ENCODE peak calls at places on chromosome 16, in four cellular contexts. B is K562, O is A549, F is HepG2. U is an unnamed sample.

GRCh38 chr16:49608095-49608494 is 234.5 kb downstream of the C16orf78 start:
- DNase-seq in B (no peak), O (no peak), F (no peak), U (peak; percentile 45)

GRCh38 chr16:51359141-51359960 is 208.3 kb upstream of the SALL1 start:
- DNase-seq in B (no peak), O (no peak), F (no peak), U (peak; percentile 59)

GRCh38 chr16:898761-899677 is 71.8 kb downstream of the LMF1 start:
- DNase-seq in B (no peak), O (no peak), F (no peak), U (no peak)

GRCh38 chr16:9845661-9846361 is 336.4 kb downstream of the GRIN2A start:
- DNase-seq in B (no peak), O (peak; percentile 9), F (no peak), U (no peak)

GRCh38 chr16:89924298-89924924 is 1.3 kb downstream of the TUBB3 start:
- DNase-seq in B (peak; percentile 49), O (peak; percentile 58), F (peak; percentile 55), U (peak; percentile 84)

GRCh38 chr16:548586-548985 is 11.6 kb upstream of the PRR35 start:
- DNase-seq in B (no peak), O (no peak), F (no peak), U (no peak)

GRCh38 chr16:55001931-55002330 is 71.3 kb downstream of the IRX5 start:
- DNase-seq in B (no peak), O (no peak), F (no peak), U (no peak)

GRCh38 chr16:80046848-80047247 is 446.3 kb upstream of the MAF start:
- DNase-seq in B (no peak), O (no peak), F (no peak), U (no peak)

GRCh38 chr16:77499373-77500285 is 64.8 kb upstream of the ADAMTS18 start:
- DNase-seq in B (no peak), O (peak; percentile 36), F (no peak), U (no peak)

GRCh38 chr16:11175850-11176341 is 80.1 kb downstream of the SOCS1 start:
- DNase-seq in B (no peak), O (no peak), F (no peak), U (no peak)

GRCh38 chr16:73457851-73458250 is 409.9 kb upstream of the ZFHX3 start:
- DNase-seq in B (no peak), O (no peak), F (no peak), U (no peak)

GRCh38 chr16:75591001-75591852 is 25.0 kb downstream of the GABARAPL2 start:
- DNase-seq in B (no peak), O (no peak), F (no peak), U (no peak)

GRCh38 chr16:55668337-55669281 is 12.8 kb downstream of the SLC6A2 start:
- DNase-seq in B (no peak), O (peak; percentile 24), F (peak; percentile 33), U (peak; percentile 5)

GRCh38 chr16:67326472-67327309 is at the start of the genes KCTD19 and LRRC36:
- DNase-seq in B (peak; percentile 95), O (peak; percentile 80), F (peak; percentile 70), U (peak; percentile 73)

GRCh38 chr16:81661082-81661481 is 118.0 kb upstream of the PLCG2 start:
- DNase-seq in B (no peak), O (no peak), F (no peak), U (no peak)

GRCh38 chr16:10509534-10510025 is 70.8 kb downstream of the EMP2 start:
- DNase-seq in B (peak; percentile 77), O (peak; percentile 84), F (peak; percentile 91), U (peak; percentile 63)

GRCh38 chr16:66020061-66020460 is 346.4 kb upstream of the CDH5 start:
- DNase-seq in B (no peak), O (no peak), F (no peak), U (no peak)

GRCh38 chr16:48535369-48535787 is 74.6 kb downstream of the N4BP1 start:
- DNase-seq in B (no peak), O (no peak), F (no peak), U (no peak)
- TF ChIP-seq RNF2 in B (no peak), O (no peak), F (no peak), U (no peak)

GRCh38 chr16:53458623-53459022 is 24.4 kb downstream of the RBL2 start:
- DNase-seq in B (no peak), O (no peak), F (no peak), U (no peak)

GRCh38 chr16:53456625-53457024 is 22.4 kb downstream of the RBL2 start:
- DNase-seq in B (no peak), O (no peak), F (no peak), U (no peak)

DNA sequence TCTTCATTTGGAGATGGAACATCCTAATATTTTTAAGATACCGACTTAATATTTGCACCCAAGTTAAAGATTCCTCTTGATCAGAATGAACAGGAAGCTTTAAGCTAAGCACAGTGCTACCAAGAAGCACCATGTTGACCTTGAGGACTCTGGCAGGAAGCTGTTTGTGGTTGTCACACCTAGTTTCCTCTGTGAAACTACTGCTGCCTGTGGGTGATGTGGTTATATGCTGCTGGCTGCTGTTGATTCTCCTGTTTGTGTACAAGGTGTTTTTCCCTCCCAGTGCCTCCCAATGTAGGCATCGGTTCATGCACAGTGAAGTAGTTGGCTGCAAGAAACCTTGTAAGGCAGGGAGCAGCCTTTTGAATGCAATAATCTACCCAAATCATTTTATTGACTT is 23.4 kb downstream of the RBL2 start:
- DNase-seq in B (no peak), O (no peak), F (no peak), U (no peak)
- TF ChIP-seq RNF2 in B (no peak), O (no peak), F (no peak), U (no peak)

DNA sequence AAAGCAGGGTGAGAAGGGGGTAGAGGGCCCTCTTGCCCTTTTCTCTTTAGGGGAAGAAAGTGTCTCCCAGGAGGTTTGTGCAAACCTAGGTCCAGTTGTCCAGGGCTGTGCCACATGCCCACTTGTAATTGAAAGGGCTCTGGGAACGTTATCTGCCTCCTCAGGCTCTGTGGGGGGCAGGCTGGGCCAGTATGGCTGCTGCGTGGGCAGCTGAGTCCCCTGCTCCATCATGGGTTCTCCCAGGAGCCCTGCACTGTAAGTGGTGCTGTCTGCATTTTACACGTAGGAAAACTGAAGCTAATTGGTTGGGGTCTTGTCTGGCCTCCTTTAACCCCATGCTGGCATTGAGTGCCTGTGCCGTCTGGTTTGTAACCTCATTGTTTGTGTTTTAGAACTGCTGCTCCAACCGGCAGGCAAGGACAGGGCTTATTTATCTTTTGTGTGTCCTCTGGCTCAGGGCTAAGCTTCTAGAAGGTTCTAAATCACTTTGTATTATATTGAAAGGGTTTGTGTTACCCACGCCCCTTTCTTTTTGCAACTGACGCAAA is 117.7 kb upstream of the CIBAR2 start:
- DNase-seq in B (no peak), O (no peak), F (no peak), U (no peak)
- TF ChIP-seq RNF2 in B (no peak), O (no peak), F (no peak), U (no peak)

DNA sequence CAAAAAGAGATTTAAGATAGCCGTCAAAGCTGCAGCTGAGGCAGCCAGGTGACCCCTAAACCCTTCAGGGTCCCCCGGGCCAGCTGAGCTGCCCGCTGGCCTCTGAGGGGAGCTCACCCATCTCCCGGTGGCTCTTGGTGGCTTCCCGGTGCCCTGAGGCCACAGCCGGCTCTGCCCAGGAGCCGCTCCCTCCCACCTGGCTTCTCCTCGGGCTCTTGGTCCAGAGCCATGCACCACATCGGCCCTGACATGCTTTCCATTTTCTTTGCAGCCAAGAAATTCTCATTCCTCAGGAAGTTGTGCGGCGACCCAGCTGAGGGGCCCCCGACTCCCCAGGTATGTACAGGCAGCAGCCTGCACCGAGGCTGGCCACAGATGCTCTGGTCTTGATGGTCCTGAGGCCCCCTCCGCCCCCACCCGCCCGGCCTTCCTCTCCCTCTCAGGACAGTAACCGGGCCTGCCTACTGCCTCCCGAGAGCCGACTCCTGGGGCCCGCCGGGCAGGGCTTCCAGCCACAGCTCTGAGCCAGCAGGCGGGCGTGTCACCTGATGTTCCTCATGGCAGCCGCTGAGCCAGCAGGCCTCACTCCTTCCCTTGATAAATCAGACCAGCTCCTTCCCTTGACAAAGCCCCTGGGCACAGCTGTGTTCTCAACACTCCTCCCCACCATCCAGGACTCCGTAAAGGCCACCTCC is 28.4 kb upstream of the ZFPM1 start:
- DNase-seq in B (no peak), O (no peak), F (no peak), U (no peak)
- TF ChIP-seq RNF2 in B (no peak), O (no peak), F (no peak), U (no peak)

GRCh38 chr16:14669776-14670175 is 24.3 kb downstream of the PLA2G10 start:
- DNase-seq in B (no peak), O (peak; percentile 33), F (no peak), U (no peak)
- TF ChIP-seq RNF2 in B (no peak), O (no peak), F (no peak), U (no peak)

GRCh38 chr16:27430512-27430911 is 28.5 kb downstream of the IL21R start:
- DNase-seq in B (no peak), O (no peak), F (no peak), U (peak; percentile 26)
- TF ChIP-seq RNF2 in B (no peak), O (no peak), F (no peak), U (no peak)